ENCODE peak calls at places on chromosomes 6 and 20, in eight cellular contexts. One of them, this sample, is unnamed.

GRCh38 chr6:13673368-13673767 is 38.3 kb downstream of the RANBP9 start:
- DNase-seq in activated naive CD4-positive, alpha-beta T cell: no peak
- DNase-seq in A549: no peak
- DNase-seq in tibial artery: no peak
- DNase-seq in T-cell: no peak
- DNase-seq in left lung: no peak
- DNase-seq in choroid plexus epithelial cell: no peak
- DNase-seq in naive thymus-derived CD8-positive, alpha-beta T cell: no peak
- DNase-seq in this sample: no peak

GRCh38 chr6:155461636-155462035 is 6.0 kb upstream of the NOX3 start:
- DNase-seq in A549: no peak
- DNase-seq in naive thymus-derived CD8-positive, alpha-beta T cell: no peak
- DNase-seq in choroid plexus epithelial cell: no peak
- DNase-seq in activated naive CD4-positive, alpha-beta T cell: no peak
- DNase-seq in T-cell: no peak
- DNase-seq in tibial artery: no peak
- DNase-seq in left lung: no peak
- DNase-seq in this sample: no peak

GRCh38 chr6:17220511-17220910 is 60.6 kb upstream of the RBM24 start:
- DNase-seq in left lung: no peak
- DNase-seq in A549: no peak
- DNase-seq in choroid plexus epithelial cell: no peak
- DNase-seq in T-cell: no peak
- DNase-seq in activated naive CD4-positive, alpha-beta T cell: no peak
- DNase-seq in tibial artery: no peak
- DNase-seq in naive thymus-derived CD8-positive, alpha-beta T cell: no peak
- DNase-seq in this sample: no peak

GRCh38 chr20:49482621-49483017 is at the start of gene KCNB1:
- DNase-seq in activated naive CD4-positive, alpha-beta T cell: peak; percentile 11
- DNase-seq in left lung: no peak
- DNase-seq in tibial artery: peak; percentile 81
- DNase-seq in T-cell: peak; percentile 35
- DNase-seq in A549: peak; percentile 36
- DNase-seq in naive thymus-derived CD8-positive, alpha-beta T cell: peak; percentile 65
- DNase-seq in choroid plexus epithelial cell: peak; percentile 45
- DNase-seq in this sample: peak; percentile 11

GRCh38 chr6:28743271-28743789 is 180.5 kb downstream of the TRIM27 start:
- DNase-seq in choroid plexus epithelial cell: no peak
- DNase-seq in left lung: no peak
- DNase-seq in A549: no peak
- DNase-seq in T-cell: no peak
- DNase-seq in tibial artery: no peak
- DNase-seq in activated naive CD4-positive, alpha-beta T cell: no peak
- DNase-seq in naive thymus-derived CD8-positive, alpha-beta T cell: no peak
- DNase-seq in this sample: no peak

GRCh38 chr20:57991211-57991841 is 237.1 kb downstream of the ANKRD60 start:
- DNase-seq in tibial artery: no peak
- DNase-seq in choroid plexus epithelial cell: no peak
- DNase-seq in T-cell: no peak
- DNase-seq in left lung: no peak
- DNase-seq in activated naive CD4-positive, alpha-beta T cell: no peak
- DNase-seq in A549: peak; percentile 72
- DNase-seq in naive thymus-derived CD8-positive, alpha-beta T cell: no peak
- DNase-seq in this sample: no peak

GRCh38 chr6:153947817-153948447 is 91.1 kb upstream of the OPRM1 start:
- DNase-seq in T-cell: no peak
- DNase-seq in activated naive CD4-positive, alpha-beta T cell: no peak
- DNase-seq in A549: no peak
- DNase-seq in naive thymus-derived CD8-positive, alpha-beta T cell: no peak
- DNase-seq in choroid plexus epithelial cell: peak; percentile 61
- DNase-seq in left lung: no peak
- DNase-seq in tibial artery: no peak
- DNase-seq in this sample: peak; percentile 46

GRCh38 chr6:26205625-26206574 is 118.7 kb downstream of the HFE start:
- DNase-seq in choroid plexus epithelial cell: peak; percentile 84
- DNase-seq in naive thymus-derived CD8-positive, alpha-beta T cell: no peak
- DNase-seq in T-cell: no peak
- DNase-seq in left lung: no peak
- DNase-seq in activated naive CD4-positive, alpha-beta T cell: no peak
- DNase-seq in tibial artery: no peak
- DNase-seq in A549: peak; percentile 62
- DNase-seq in this sample: peak; percentile 78

GRCh38 chr6:101296184-101296583 is 97.3 kb upstream of the GRIK2 start:
- DNase-seq in naive thymus-derived CD8-positive, alpha-beta T cell: no peak
- DNase-seq in activated naive CD4-positive, alpha-beta T cell: no peak
- DNase-seq in tibial artery: no peak
- DNase-seq in choroid plexus epithelial cell: peak; percentile 8
- DNase-seq in left lung: no peak
- DNase-seq in T-cell: no peak
- DNase-seq in A549: no peak
- DNase-seq in this sample: no peak

GRCh38 chr6:30169658-30170614 is 6.6 kb downstream of the TRIM15 start:
- DNase-seq in left lung: no peak
- DNase-seq in activated naive CD4-positive, alpha-beta T cell: no peak
- DNase-seq in choroid plexus epithelial cell: peak; percentile 73
- DNase-seq in T-cell: no peak
- DNase-seq in A549: peak; percentile 33
- DNase-seq in tibial artery: no peak
- DNase-seq in naive thymus-derived CD8-positive, alpha-beta T cell: no peak
- DNase-seq in this sample: peak; percentile 47

GRCh38 chr6:96809119-96809518 is 28.2 kb downstream of the GPR63 start:
- DNase-seq in tibial artery: no peak
- DNase-seq in left lung: no peak
- DNase-seq in choroid plexus epithelial cell: peak; percentile 57
- DNase-seq in T-cell: no peak
- DNase-seq in naive thymus-derived CD8-positive, alpha-beta T cell: no peak
- DNase-seq in activated naive CD4-positive, alpha-beta T cell: no peak
- DNase-seq in A549: no peak
- DNase-seq in this sample: peak; percentile 59

GRCh38 chr20:6381887-6382286 is 259.1 kb upstream of the FERMT1 start:
- DNase-seq in tibial artery: no peak
- DNase-seq in choroid plexus epithelial cell: peak; percentile 66
- DNase-seq in A549: no peak
- DNase-seq in T-cell: no peak
- DNase-seq in left lung: no peak
- DNase-seq in naive thymus-derived CD8-positive, alpha-beta T cell: no peak
- DNase-seq in activated naive CD4-positive, alpha-beta T cell: no peak
- DNase-seq in this sample: peak; percentile 19

GRCh38 chr20:41776450-41776849 is 158.3 kb upstream of the CHD6 start:
- DNase-seq in left lung: no peak
- DNase-seq in choroid plexus epithelial cell: no peak
- DNase-seq in T-cell: no peak
- DNase-seq in activated naive CD4-positive, alpha-beta T cell: no peak
- DNase-seq in naive thymus-derived CD8-positive, alpha-beta T cell: no peak
- DNase-seq in A549: no peak
- DNase-seq in tibial artery: no peak
- DNase-seq in this sample: no peak

GRCh38 chr20:32155017-32155965 is 45.8 kb downstream of the TM9SF4 start:
- DNase-seq in tibial artery: peak; percentile 91
- DNase-seq in T-cell: no peak
- DNase-seq in left lung: peak; percentile 93
- DNase-seq in A549: peak; percentile 10
- DNase-seq in choroid plexus epithelial cell: peak; percentile 80
- DNase-seq in naive thymus-derived CD8-positive, alpha-beta T cell: no peak
- DNase-seq in activated naive CD4-positive, alpha-beta T cell: peak; percentile 8
- DNase-seq in this sample: peak; percentile 72

GRCh38 chr20:46739441-46740213 is 30.2 kb downstream of the SLC2A10 start:
- DNase-seq in naive thymus-derived CD8-positive, alpha-beta T cell: no peak
- DNase-seq in A549: no peak
- DNase-seq in left lung: no peak
- DNase-seq in activated naive CD4-positive, alpha-beta T cell: no peak
- DNase-seq in choroid plexus epithelial cell: peak; percentile 37
- DNase-seq in T-cell: no peak
- DNase-seq in tibial artery: no peak
- DNase-seq in this sample: no peak

GRCh38 chr6:17971128-17972073 is 16.0 kb downstream of the KIF13A start:
- DNase-seq in tibial artery: no peak
- DNase-seq in choroid plexus epithelial cell: peak; percentile 51
- DNase-seq in activated naive CD4-positive, alpha-beta T cell: no peak
- DNase-seq in naive thymus-derived CD8-positive, alpha-beta T cell: no peak
- DNase-seq in A549: no peak
- DNase-seq in left lung: no peak
- DNase-seq in T-cell: no peak
- DNase-seq in this sample: peak; percentile 62

GRCh38 chr6:16511048-16511660 is 250.1 kb downstream of the ATXN1 start:
- DNase-seq in choroid plexus epithelial cell: peak; percentile 66
- DNase-seq in activated naive CD4-positive, alpha-beta T cell: no peak
- DNase-seq in T-cell: no peak
- DNase-seq in A549: peak; percentile 12
- DNase-seq in tibial artery: no peak
- DNase-seq in left lung: no peak
- DNase-seq in naive thymus-derived CD8-positive, alpha-beta T cell: no peak
- DNase-seq in this sample: peak; percentile 61

GRCh38 chr20:50776122-50776795 is 18.6 kb upstream of the BCAS4 start:
- DNase-seq in left lung: no peak
- DNase-seq in tibial artery: peak; percentile 7
- DNase-seq in A549: no peak
- DNase-seq in naive thymus-derived CD8-positive, alpha-beta T cell: no peak
- DNase-seq in activated naive CD4-positive, alpha-beta T cell: no peak
- DNase-seq in choroid plexus epithelial cell: no peak
- DNase-seq in T-cell: no peak
- DNase-seq in this sample: no peak

GRCh38 chr6:33963351-33963750 is 159.5 kb upstream of the MLN start:
- DNase-seq in naive thymus-derived CD8-positive, alpha-beta T cell: no peak
- DNase-seq in T-cell: no peak
- DNase-seq in A549: no peak
- DNase-seq in choroid plexus epithelial cell: no peak
- DNase-seq in tibial artery: peak; percentile 34
- DNase-seq in left lung: peak; percentile 11
- DNase-seq in activated naive CD4-positive, alpha-beta T cell: no peak
- DNase-seq in this sample: no peak

GRCh38 chr6:73236147-73236750 is 11.0 kb upstream of the KHDC1L start:
- DNase-seq in T-cell: no peak
- DNase-seq in activated naive CD4-positive, alpha-beta T cell: no peak
- DNase-seq in tibial artery: no peak
- DNase-seq in choroid plexus epithelial cell: peak; percentile 83
- DNase-seq in naive thymus-derived CD8-positive, alpha-beta T cell: no peak
- DNase-seq in left lung: no peak
- DNase-seq in A549: peak; percentile 21
- DNase-seq in this sample: peak; percentile 51

GRCh38 chr6:98832282-98833100 is 1.9 kb upstream of the POU3F2 start:
- DNase-seq in A549: no peak
- DNase-seq in tibial artery: peak; percentile 65
- DNase-seq in left lung: no peak
- DNase-seq in T-cell: no peak
- DNase-seq in naive thymus-derived CD8-positive, alpha-beta T cell: no peak
- DNase-seq in choroid plexus epithelial cell: peak; percentile 47
- DNase-seq in activated naive CD4-positive, alpha-beta T cell: no peak
- DNase-seq in this sample: peak; percentile 34

GRCh38 chr20:49570828-49571552 is 3.1 kb upstream of the PTGIS start:
- DNase-seq in choroid plexus epithelial cell: peak; percentile 47
- DNase-seq in tibial artery: peak; percentile 59
- DNase-seq in activated naive CD4-positive, alpha-beta T cell: no peak
- DNase-seq in A549: no peak
- DNase-seq in T-cell: no peak
- DNase-seq in left lung: no peak
- DNase-seq in naive thymus-derived CD8-positive, alpha-beta T cell: no peak
- DNase-seq in this sample: peak; percentile 43

GRCh38 chr6:161001421-161001820 is 9.9 kb downstream of the MAP3K4 start:
- DNase-seq in activated naive CD4-positive, alpha-beta T cell: no peak
- DNase-seq in A549: no peak
- DNase-seq in choroid plexus epithelial cell: peak; percentile 22
- DNase-seq in tibial artery: no peak
- DNase-seq in left lung: no peak
- DNase-seq in naive thymus-derived CD8-positive, alpha-beta T cell: no peak
- DNase-seq in T-cell: no peak
- DNase-seq in this sample: no peak

GRCh38 chr20:51542033-51542893 is at the start of gene NFATC2:
- DNase-seq in left lung: peak; percentile 56
- DNase-seq in choroid plexus epithelial cell: no peak
- DNase-seq in tibial artery: no peak
- DNase-seq in activated naive CD4-positive, alpha-beta T cell: peak; percentile 37
- DNase-seq in A549: no peak
- DNase-seq in T-cell: peak; percentile 44
- DNase-seq in naive thymus-derived CD8-positive, alpha-beta T cell: peak; percentile 71
- DNase-seq in this sample: no peak

GRCh38 chr6:107114872-107115694 is at the start of gene BEND3:
- DNase-seq in choroid plexus epithelial cell: peak; percentile 22
- DNase-seq in tibial artery: no peak
- DNase-seq in T-cell: peak; percentile 5
- DNase-seq in naive thymus-derived CD8-positive, alpha-beta T cell: peak; percentile 76
- DNase-seq in left lung: peak; percentile 40
- DNase-seq in activated naive CD4-positive, alpha-beta T cell: peak; percentile 31
- DNase-seq in A549: no peak
- DNase-seq in this sample: no peak